ENCODE peak calls at places on chromosome 12, in five cellular contexts. One of them, this sample, is unnamed.

GRCh38 chr12:24505366-24506025 is 443.4 kb downstream of the BCAT1 start:
- DNase-seq in IMR-90: no peak
- DNase-seq in GM12878: no peak
- DNase-seq in GM23248: no peak
- DNase-seq in HepG2: no peak
- DNase-seq in this sample: no peak

GRCh38 chr12:13187399-13187798 is 9.1 kb upstream of the EMP1 start:
- DNase-seq in IMR-90: peak; percentile 88
- DNase-seq in GM12878: no peak
- DNase-seq in GM23248: peak; percentile 92
- DNase-seq in HepG2: no peak
- DNase-seq in this sample: no peak

GRCh38 chr12:85036241-85036707 is at the start of the genes LRRIQ1 and TSPAN19:
- DNase-seq in IMR-90: peak; percentile 79
- DNase-seq in GM12878: peak; percentile 27
- DNase-seq in GM23248: peak; percentile 88
- DNase-seq in HepG2: peak; percentile 54
- DNase-seq in this sample: peak; percentile 55

GRCh38 chr12:57552692-57553321 is 3.0 kb downstream of the KIF5A start:
- DNase-seq in IMR-90: peak; percentile 36
- DNase-seq in GM12878: no peak
- DNase-seq in GM23248: peak; percentile 65
- DNase-seq in HepG2: no peak
- DNase-seq in this sample: no peak

GRCh38 chr12:76556373-76556772 is 3.2 kb downstream of the OSBPL8 start:
- DNase-seq in IMR-90: no peak
- DNase-seq in GM12878: no peak
- DNase-seq in GM23248: peak; percentile 13
- DNase-seq in HepG2: no peak
- DNase-seq in this sample: no peak

GRCh38 chr12:114697246-114697716 is 13.3 kb upstream of the TBX3 start:
- DNase-seq in IMR-90: no peak
- DNase-seq in GM12878: no peak
- DNase-seq in GM23248: no peak
- DNase-seq in HepG2: no peak
- DNase-seq in this sample: no peak

GRCh38 chr12:120554658-120555057 is 20.5 kb downstream of the RNF10 start:
- DNase-seq in IMR-90: no peak
- DNase-seq in GM12878: no peak
- DNase-seq in GM23248: no peak
- DNase-seq in HepG2: no peak
- DNase-seq in this sample: no peak

GRCh38 chr12:113392988-113393579 is 10.6 kb downstream of the SDS start:
- DNase-seq in IMR-90: no peak
- DNase-seq in GM12878: peak; percentile 59
- DNase-seq in GM23248: peak; percentile 21
- DNase-seq in HepG2: peak; percentile 48
- DNase-seq in this sample: peak; percentile 24

GRCh38 chr12:4240161-4240783 is 33.3 kb upstream of the CCND2 start:
- DNase-seq in IMR-90: no peak
- DNase-seq in GM12878: no peak
- DNase-seq in GM23248: no peak
- DNase-seq in HepG2: no peak
- DNase-seq in this sample: no peak

GRCh38 chr12:4241592-4241991 is 32.0 kb upstream of the CCND2 start:
- DNase-seq in IMR-90: no peak
- DNase-seq in GM12878: no peak
- DNase-seq in GM23248: no peak
- DNase-seq in HepG2: no peak
- DNase-seq in this sample: no peak

GRCh38 chr12:4243098-4243795 is 30.3 kb upstream of the CCND2 start:
- DNase-seq in IMR-90: no peak
- DNase-seq in GM12878: no peak
- DNase-seq in GM23248: no peak
- DNase-seq in HepG2: no peak
- DNase-seq in this sample: no peak

GRCh38 chr12:4242595-4242994 is 31.0 kb upstream of the CCND2 start:
- DNase-seq in IMR-90: no peak
- DNase-seq in GM12878: no peak
- DNase-seq in GM23248: no peak
- DNase-seq in HepG2: no peak
- DNase-seq in this sample: no peak

DNA sequence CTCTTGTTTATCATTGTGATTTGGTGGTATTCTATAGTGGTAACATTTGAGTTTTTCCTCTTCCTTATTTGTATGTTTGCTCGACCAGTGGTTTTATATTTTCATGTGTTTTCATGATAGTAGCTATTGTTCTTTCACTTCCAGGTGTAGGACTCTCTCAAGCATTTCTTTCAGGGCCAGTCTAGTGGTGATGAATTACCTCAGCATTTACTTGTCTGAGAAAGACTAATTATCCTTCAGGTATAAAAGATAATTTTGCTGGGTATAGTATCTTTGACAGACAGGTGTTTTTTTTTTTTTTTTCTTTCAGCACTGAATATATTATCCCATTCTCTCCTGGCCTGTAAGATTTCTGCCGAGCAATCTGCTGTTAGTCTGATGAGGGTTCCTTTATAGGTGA is 35.0 kb upstream of the CCND2 start:
- DNase-seq in IMR-90: no peak
- DNase-seq in GM12878: no peak
- DNase-seq in GM23248: no peak
- DNase-seq in HepG2: no peak
- DNase-seq in this sample: no peak
- H3K9me3 ChIP-seq in IMR-90: peaks cover 4% of the 10 kb centered on the region
- H3K9me3 ChIP-seq in GM12878: peaks cover 3% of the 10 kb centered on the region
- H3K9me3 ChIP-seq in GM23248: no peaks in the 10 kb centered on the region
- H3K9me3 ChIP-seq in HepG2: no peaks in the 10 kb centered on the region
- H3K9me3 ChIP-seq in this sample: no peaks in the 10 kb centered on the region

DNA sequence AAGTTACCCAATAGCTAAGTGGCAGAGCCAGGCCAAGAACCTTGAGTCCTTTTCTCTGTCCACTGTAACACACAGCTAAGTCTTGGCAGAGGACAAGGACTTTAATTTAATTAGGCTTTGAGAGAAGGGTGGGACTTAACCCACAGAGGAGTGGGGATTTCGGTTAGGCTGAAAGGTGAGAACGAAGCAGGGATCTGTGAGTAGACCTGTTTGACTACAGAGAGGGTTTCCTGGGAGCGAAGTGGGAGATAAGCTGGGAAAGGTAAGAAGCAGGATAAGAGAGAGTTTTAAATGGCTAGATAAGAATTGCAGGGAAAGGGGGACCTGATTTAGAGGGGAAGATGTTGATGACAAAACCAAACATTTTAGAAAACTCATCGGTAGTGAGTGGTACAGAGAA is 2.0 kb upstream of the PPFIBP1 start:
- DNase-seq in IMR-90: no peak
- DNase-seq in GM12878: no peak
- DNase-seq in GM23248: no peak
- DNase-seq in HepG2: no peak
- DNase-seq in this sample: no peak
- H3K9ac ChIP-seq in IMR-90: no peak overlapping the region
- H3K9ac ChIP-seq in GM12878: no peak overlapping the region
- H3K9ac ChIP-seq in GM23248: no peak overlapping the region
- H3K9ac ChIP-seq in HepG2: no peak overlapping the region
- H3K9ac ChIP-seq in this sample: no peak overlapping the region

DNA sequence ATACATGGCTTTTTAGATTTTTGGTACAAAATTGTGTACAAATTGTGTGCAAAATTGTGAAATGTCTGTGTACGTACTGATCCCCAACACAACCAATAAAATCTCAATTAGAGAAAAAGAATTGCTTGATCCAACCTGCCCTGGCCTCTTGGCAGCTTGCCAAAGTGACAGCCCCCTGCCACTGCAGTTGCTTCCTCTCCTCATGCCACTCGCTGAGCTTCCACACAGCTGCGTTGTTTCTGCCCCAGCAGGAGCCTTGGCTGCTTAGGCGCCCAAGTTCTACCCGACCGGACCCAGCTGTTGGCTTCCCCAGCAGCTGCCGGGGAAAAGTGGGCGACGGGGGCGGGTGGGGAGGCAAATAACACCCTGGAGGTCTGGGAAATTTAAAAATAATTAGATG is 171.9 kb upstream of the ATF7IP start:
- DNase-seq in IMR-90: no peak
- DNase-seq in GM12878: no peak
- DNase-seq in GM23248: no peak
- DNase-seq in HepG2: no peak
- DNase-seq in this sample: no peak
- H3K9me3 ChIP-seq in IMR-90: no peaks in the 10 kb centered on the region
- H3K9me3 ChIP-seq in GM12878: no peaks in the 10 kb centered on the region
- H3K9me3 ChIP-seq in GM23248: no peaks in the 10 kb centered on the region
- H3K9me3 ChIP-seq in HepG2: no peaks in the 10 kb centered on the region
- H3K9me3 ChIP-seq in this sample: no peaks in the 10 kb centered on the region

DNA sequence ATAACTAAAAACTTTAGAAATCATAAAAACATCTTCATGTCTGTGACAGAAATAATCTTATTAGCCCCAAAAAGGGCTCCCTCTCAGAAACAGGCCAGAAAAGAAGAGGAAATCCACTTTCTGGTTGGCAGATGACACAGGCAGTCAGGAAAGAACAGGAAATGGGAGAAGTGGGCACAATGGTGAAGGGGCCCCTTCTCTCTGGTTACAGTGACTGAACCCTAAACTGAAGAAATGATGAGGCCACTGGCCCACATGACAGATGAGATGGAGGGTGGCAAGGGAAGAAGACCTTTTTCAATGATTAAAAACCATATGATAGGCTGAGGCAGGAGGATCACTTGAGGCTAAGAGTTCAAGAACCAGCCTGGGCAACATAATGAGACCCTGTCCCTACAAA is 21.1 kb downstream of the TCTN1 start:
- DNase-seq in IMR-90: no peak
- DNase-seq in GM12878: no peak
- DNase-seq in GM23248: no peak
- DNase-seq in HepG2: no peak
- DNase-seq in this sample: no peak
- H3K9ac ChIP-seq in IMR-90: no peak overlapping the region
- H3K9ac ChIP-seq in GM12878: no peak overlapping the region
- H3K9ac ChIP-seq in GM23248: no peak overlapping the region
- H3K9ac ChIP-seq in HepG2: no peak overlapping the region
- H3K9ac ChIP-seq in this sample: no peak overlapping the region

GRCh38 chr12:130119241-130119861 is 42.9 kb upstream of the FZD10 start:
- DNase-seq in IMR-90: no peak
- DNase-seq in GM12878: no peak
- DNase-seq in GM23248: no peak
- DNase-seq in HepG2: no peak
- DNase-seq in this sample: no peak

GRCh38 chr12:130118181-130118580 is 44.1 kb upstream of the FZD10 start:
- DNase-seq in IMR-90: no peak
- DNase-seq in GM12878: no peak
- DNase-seq in GM23248: no peak
- DNase-seq in HepG2: no peak
- DNase-seq in this sample: no peak

GRCh38 chr12:130124106-130124505 is 38.2 kb upstream of the FZD10 start:
- DNase-seq in IMR-90: no peak
- DNase-seq in GM12878: no peak
- DNase-seq in GM23248: no peak
- DNase-seq in HepG2: no peak
- DNase-seq in this sample: no peak

GRCh38 chr12:130120012-130120805 is 42.1 kb upstream of the FZD10 start:
- DNase-seq in IMR-90: no peak
- DNase-seq in GM12878: no peak
- DNase-seq in GM23248: no peak
- DNase-seq in HepG2: no peak
- DNase-seq in this sample: no peak

GRCh38 chr12:130121246-130122005 is 40.8 kb upstream of the FZD10 start:
- DNase-seq in IMR-90: no peak
- DNase-seq in GM12878: no peak
- DNase-seq in GM23248: peak; percentile 5
- DNase-seq in HepG2: no peak
- DNase-seq in this sample: no peak
- H3K9me3 ChIP-seq in IMR-90: peaks cover 44% of the 10 kb centered on the region
- H3K9me3 ChIP-seq in GM12878: no peaks in the 10 kb centered on the region
- H3K9me3 ChIP-seq in GM23248: no peaks in the 10 kb centered on the region
- H3K9me3 ChIP-seq in HepG2: no peaks in the 10 kb centered on the region
- H3K9me3 ChIP-seq in this sample: no peaks in the 10 kb centered on the region

GRCh38 chr12:1356285-1356684 is 238.1 kb downstream of the FBXL14 start:
- DNase-seq in IMR-90: peak; percentile 19
- DNase-seq in GM12878: no peak
- DNase-seq in GM23248: peak; percentile 16
- DNase-seq in HepG2: no peak
- DNase-seq in this sample: no peak

GRCh38 chr12:1355396-1355795 is 239.0 kb downstream of the FBXL14 start:
- DNase-seq in IMR-90: peak; percentile 15
- DNase-seq in GM12878: no peak
- DNase-seq in GM23248: no peak
- DNase-seq in HepG2: no peak
- DNase-seq in this sample: no peak

GRCh38 chr12:1357711-1358110 is 236.7 kb downstream of the FBXL14 start:
- DNase-seq in IMR-90: no peak
- DNase-seq in GM12878: no peak
- DNase-seq in GM23248: no peak
- DNase-seq in HepG2: no peak
- DNase-seq in this sample: no peak

GRCh38 chr12:1360812-1361211 is 233.6 kb downstream of the FBXL14 start:
- DNase-seq in IMR-90: peak; percentile 91
- DNase-seq in GM12878: no peak
- DNase-seq in GM23248: peak; percentile 85
- DNase-seq in HepG2: no peak
- DNase-seq in this sample: no peak

GRCh38 chr12:1357171-1357570 is 237.2 kb downstream of the FBXL14 start:
- DNase-seq in IMR-90: peak; percentile 60
- DNase-seq in GM12878: no peak
- DNase-seq in GM23248: peak; percentile 26
- DNase-seq in HepG2: no peak
- DNase-seq in this sample: no peak
- H3K9ac ChIP-seq in IMR-90: no peak overlapping the region
- H3K9ac ChIP-seq in GM12878: no peak overlapping the region
- H3K9ac ChIP-seq in GM23248: no peak overlapping the region
- H3K9ac ChIP-seq in HepG2: no peak overlapping the region
- H3K9ac ChIP-seq in this sample: no peak overlapping the region

DNA sequence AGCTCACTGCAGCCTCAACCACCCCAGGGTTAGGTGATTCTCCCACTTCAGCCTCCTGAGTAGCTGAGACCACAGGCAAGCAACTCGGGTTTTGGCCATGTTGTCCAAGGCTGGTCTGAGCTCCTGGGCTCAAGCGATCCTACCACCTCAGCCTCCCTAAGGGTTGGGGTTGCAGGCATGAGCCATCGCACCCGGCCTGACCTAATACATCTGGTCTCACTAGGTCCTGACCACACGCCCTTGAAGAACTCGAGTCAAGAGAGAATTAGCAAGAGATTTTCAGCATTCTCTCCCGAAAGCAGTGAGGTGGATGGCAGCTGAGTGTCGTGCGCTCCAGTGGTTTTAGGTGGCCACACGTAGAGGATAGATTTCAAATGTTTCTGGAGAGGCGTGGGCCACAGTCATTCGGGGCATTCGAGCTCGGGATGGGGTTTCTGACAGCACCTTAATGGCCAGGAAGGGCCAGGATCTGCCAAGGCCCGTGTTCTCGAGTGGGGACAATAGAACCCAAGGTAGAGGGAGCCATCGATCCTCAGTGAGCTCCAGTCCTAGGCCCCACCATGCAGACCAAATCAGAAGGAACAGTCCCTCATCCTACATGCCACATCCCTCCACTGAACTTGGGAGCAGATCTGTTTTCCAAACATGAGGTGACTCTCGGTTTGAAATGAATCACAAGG is 193.1 kb downstream of the ALG10 start:
- DNase-seq in IMR-90: no peak
- DNase-seq in GM12878: no peak
- DNase-seq in GM23248: no peak
- DNase-seq in HepG2: no peak
- DNase-seq in this sample: no peak
- H3K9me3 ChIP-seq in IMR-90: peaks cover 29% of the 10 kb centered on the region
- H3K9me3 ChIP-seq in GM12878: no peaks in the 10 kb centered on the region
- H3K9me3 ChIP-seq in GM23248: no peaks in the 10 kb centered on the region
- H3K9me3 ChIP-seq in HepG2: no peaks in the 10 kb centered on the region
- H3K9me3 ChIP-seq in this sample: no peaks in the 10 kb centered on the region